ENCODE peak calls at places on chromosomes 2 and 18, in eight cellular contexts. One of them, this sample, is unnamed.
A peak's percentile ranks its signal among the peaks of the same experiment; 100 is the strongest.

GRCh38 chr2:200253631-200254030 is 52.9 kb upstream of the SPATS2L start:
- DNase-seq in GM23338: no peak
- DNase-seq in GM12891: no peak
- DNase-seq in IMR-90: peak; percentile 78
- DNase-seq in activated CD8-positive, alpha-beta memory T cell treated with anti-CD3 and anti-CD28 coated beads, Interleukin-2, amount 10 ng/mL, durations not matched to agents 7 days and 5 days: no peak
- DNase-seq in A172: peak; percentile 54
- DNase-seq in activated CD4-positive, alpha-beta T cell treated with anti-CD3 and anti-CD28 coated beads for 1 hour: no peak
- DNase-seq in NCI-H1092: no peak
- DNase-seq in this sample: no peak

GRCh38 chr18:26471027-26471426 is 77.3 kb downstream of the KCTD1 start:
- DNase-seq in GM23338: no peak
- DNase-seq in GM12891: no peak
- DNase-seq in IMR-90: peak; percentile 66
- DNase-seq in activated CD8-positive, alpha-beta memory T cell treated with anti-CD3 and anti-CD28 coated beads, Interleukin-2, amount 10 ng/mL, durations not matched to agents 7 days and 5 days: no peak
- DNase-seq in A172: peak; percentile 73
- DNase-seq in activated CD4-positive, alpha-beta T cell treated with anti-CD3 and anti-CD28 coated beads for 1 hour: no peak
- DNase-seq in NCI-H1092: no peak
- DNase-seq in this sample: no peak

GRCh38 chr2:76625101-76625500 is 897.1 kb downstream of the LRRTM4 start:
- DNase-seq in GM23338: no peak
- DNase-seq in GM12891: no peak
- DNase-seq in IMR-90: no peak
- DNase-seq in activated CD8-positive, alpha-beta memory T cell treated with anti-CD3 and anti-CD28 coated beads, Interleukin-2, amount 10 ng/mL, durations not matched to agents 7 days and 5 days: no peak
- DNase-seq in A172: no peak
- DNase-seq in activated CD4-positive, alpha-beta T cell treated with anti-CD3 and anti-CD28 coated beads for 1 hour: no peak
- DNase-seq in NCI-H1092: no peak
- DNase-seq in this sample: no peak

GRCh38 chr2:45681675-45682074 is 30.2 kb downstream of the PRKCE start:
- DNase-seq in GM23338: no peak
- DNase-seq in GM12891: peak; percentile 30
- DNase-seq in IMR-90: peak; percentile 88
- DNase-seq in activated CD8-positive, alpha-beta memory T cell treated with anti-CD3 and anti-CD28 coated beads, Interleukin-2, amount 10 ng/mL, durations not matched to agents 7 days and 5 days: no peak
- DNase-seq in A172: peak; percentile 99
- DNase-seq in activated CD4-positive, alpha-beta T cell treated with anti-CD3 and anti-CD28 coated beads for 1 hour: no peak
- DNase-seq in NCI-H1092: no peak
- DNase-seq in this sample: no peak

GRCh38 chr2:224931956-224932355 is 110.3 kb downstream of the DOCK10 start:
- DNase-seq in GM23338: no peak
- DNase-seq in GM12891: no peak
- DNase-seq in IMR-90: no peak
- DNase-seq in activated CD8-positive, alpha-beta memory T cell treated with anti-CD3 and anti-CD28 coated beads, Interleukin-2, amount 10 ng/mL, durations not matched to agents 7 days and 5 days: no peak
- DNase-seq in A172: no peak
- DNase-seq in activated CD4-positive, alpha-beta T cell treated with anti-CD3 and anti-CD28 coated beads for 1 hour: no peak
- DNase-seq in NCI-H1092: no peak
- DNase-seq in this sample: no peak

GRCh38 chr18:78975282-78975681 is 4.3 kb upstream of the SALL3 start:
- DNase-seq in GM23338: no peak
- DNase-seq in GM12891: no peak
- DNase-seq in IMR-90: no peak
- DNase-seq in activated CD8-positive, alpha-beta memory T cell treated with anti-CD3 and anti-CD28 coated beads, Interleukin-2, amount 10 ng/mL, durations not matched to agents 7 days and 5 days: peak; percentile 7
- DNase-seq in A172: no peak
- DNase-seq in activated CD4-positive, alpha-beta T cell treated with anti-CD3 and anti-CD28 coated beads for 1 hour: no peak
- DNase-seq in NCI-H1092: no peak
- DNase-seq in this sample: no peak

GRCh38 chr2:74670263-74670662 is 16.2 kb downstream of the SEMA4F start:
- DNase-seq in GM23338: no peak
- DNase-seq in GM12891: no peak
- DNase-seq in IMR-90: no peak
- DNase-seq in activated CD8-positive, alpha-beta memory T cell treated with anti-CD3 and anti-CD28 coated beads, Interleukin-2, amount 10 ng/mL, durations not matched to agents 7 days and 5 days: no peak
- DNase-seq in A172: no peak
- DNase-seq in activated CD4-positive, alpha-beta T cell treated with anti-CD3 and anti-CD28 coated beads for 1 hour: no peak
- DNase-seq in NCI-H1092: no peak
- DNase-seq in this sample: no peak

GRCh38 chr2:236826727-236827126 is 257.1 kb downstream of the ACKR3 start:
- DNase-seq in GM23338: no peak
- DNase-seq in GM12891: no peak
- DNase-seq in IMR-90: no peak
- DNase-seq in activated CD8-positive, alpha-beta memory T cell treated with anti-CD3 and anti-CD28 coated beads, Interleukin-2, amount 10 ng/mL, durations not matched to agents 7 days and 5 days: no peak
- DNase-seq in A172: no peak
- DNase-seq in activated CD4-positive, alpha-beta T cell treated with anti-CD3 and anti-CD28 coated beads for 1 hour: no peak
- DNase-seq in NCI-H1092: no peak
- DNase-seq in this sample: no peak

GRCh38 chr2:105034170-105034569 is 3.7 kb upstream of the MRPS9 start:
- DNase-seq in GM23338: no peak
- DNase-seq in GM12891: no peak
- DNase-seq in IMR-90: peak; percentile 4
- DNase-seq in activated CD8-positive, alpha-beta memory T cell treated with anti-CD3 and anti-CD28 coated beads, Interleukin-2, amount 10 ng/mL, durations not matched to agents 7 days and 5 days: no peak
- DNase-seq in A172: no peak
- DNase-seq in activated CD4-positive, alpha-beta T cell treated with anti-CD3 and anti-CD28 coated beads for 1 hour: no peak
- DNase-seq in NCI-H1092: no peak
- DNase-seq in this sample: no peak

This sample was measured in SK-N-DZ.